ENCODE peak calls at places on chromosome 21, in seven cellular contexts. V is ovary; X is pancreas; P is tibial nerve; U is CD8-positive, alpha-beta T cell; J is left lung; Q is endothelial cell of umbilical vein. K is an unnamed sample.

GRCh38 chr21:28427356-28428022 is 565.2 kb downstream of the LTN1 start:
- DNase-seq in V (no peak), X (no peak), P (no peak), U (no peak), J (no peak), Q (no peak), K (no peak)

GRCh38 chr21:29717659-29718058 is 222.1 kb downstream of the GRIK1 start:
- DNase-seq in V (no peak), X (no peak), P (no peak), U (no peak), J (no peak), Q (no peak), K (no peak)

GRCh38 chr21:25967566-25968438 is 202.8 kb downstream of the APP start:
- DNase-seq in V (no peak), X (no peak), P (no peak), U (no peak), J (no peak), Q (peak), K (no peak)

GRCh38 chr21:27772816-27773215 is 805.9 kb upstream of the ADAMTS5 start:
- DNase-seq in V (no peak), X (no peak), P (no peak), U (no peak), J (no peak), Q (no peak), K (no peak)

GRCh38 chr21:29991624-29992023 is 51.8 kb upstream of the GRIK1 start:
- DNase-seq in V (no peak), X (no peak), P (no peak), U (no peak), J (no peak), Q (no peak), K (no peak)

GRCh38 chr21:24895885-24896734 is 711.2 kb downstream of the MRPL39 start:
- DNase-seq in V (no peak), X (no peak), P (peak), U (no peak), J (no peak), Q (no peak), K (no peak)

GRCh38 chr21:41147096-41147978 is 20.6 kb upstream of the BACE2 start:
- DNase-seq in V (no peak), X (no peak), P (no peak), U (no peak), J (no peak), Q (no peak), K (no peak)

GRCh38 chr21:25563399-25564116 is 43.7 kb downstream of the MRPL39 start:
- DNase-seq in V (no peak), X (no peak), P (no peak), U (peak), J (no peak), Q (peak), K (no peak)

DNA sequence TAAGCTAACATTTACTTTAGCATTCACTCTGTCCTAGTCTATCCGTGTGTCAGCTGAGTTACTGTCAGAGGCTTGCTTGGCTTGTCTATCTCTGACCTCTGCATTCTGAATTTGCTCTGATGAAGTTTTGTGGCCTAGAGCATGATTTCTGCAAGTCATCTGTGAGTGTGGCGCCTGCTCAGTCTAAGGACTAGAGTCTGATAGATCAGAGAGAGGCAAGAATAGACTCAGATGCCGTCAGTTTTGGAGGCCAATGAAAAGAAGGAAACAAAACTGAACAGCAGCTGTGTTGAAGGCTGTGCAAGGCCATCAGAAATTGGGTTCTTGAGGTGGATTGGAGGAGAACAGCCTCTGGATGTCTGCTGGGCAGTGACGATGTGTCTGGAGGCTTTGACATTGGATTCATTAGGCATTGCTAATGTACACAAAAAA is 573.1 kb downstream of the USP25 start:
- DNase-seq in V (peak), X (no peak), P (peak), U (no peak), J (no peak), Q (peak), K (no peak)
- H3K27ac ChIP-seq in V (peak), X (no peak), P (peak), U (no peak), J (peak), Q (peak), K (peak)

GRCh38 chr21:31514598-31514997 is 144.9 kb upstream of the SOD1 start:
- DNase-seq in V (no peak), X (no peak), P (peak), U (no peak), J (no peak), Q (no peak), K (no peak)
- TF ChIP-seq CTCF in V (no peak), X (no peak), P (no peak), U (no peak), J (no peak), Q (no peak), K (no peak)

GRCh38 chr21:15774590-15774989 is 44.8 kb downstream of the USP25 start:
- DNase-seq in V (no peak), X (no peak), P (no peak), U (no peak), J (no peak), Q (no peak), K (no peak)
- H3K27ac ChIP-seq in V (no peak), X (no peak), P (no peak), U (no peak), J (no peak), Q (no peak), K (no peak)

GRCh38 chr21:23127973-23128372 is 2129.8 kb downstream of the NCAM2 start:
- DNase-seq in V (no peak), X (no peak), P (no peak), U (no peak), J (no peak), Q (no peak), K (no peak)

GRCh38 chr21:23130308-23130707 is 2132.1 kb downstream of the NCAM2 start:
- DNase-seq in V (no peak), X (no peak), P (no peak), U (no peak), J (no peak), Q (no peak), K (no peak)

DNA sequence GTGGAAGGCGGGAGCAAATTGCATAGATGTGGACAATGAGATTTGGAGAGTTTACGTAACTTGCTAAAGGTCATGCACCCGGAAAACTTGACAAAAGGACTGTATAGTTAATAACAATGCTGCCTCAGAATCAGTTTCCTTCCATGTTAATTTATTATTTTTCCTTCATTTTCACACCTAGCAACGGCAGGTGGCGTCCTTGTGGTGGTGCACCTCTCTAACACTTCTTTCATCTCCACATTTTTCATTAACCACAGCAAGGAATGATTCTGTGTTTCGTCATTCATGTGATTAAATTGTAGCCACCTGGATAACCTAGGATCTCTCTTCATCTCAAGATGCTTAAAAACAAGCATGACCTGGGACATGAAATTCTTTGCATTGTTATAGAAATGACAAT is 2133.0 kb downstream of the NCAM2 start:
- DNase-seq in V (no peak), X (no peak), P (no peak), U (no peak), J (no peak), Q (peak), K (no peak)
- TF ChIP-seq CTCF in V (no peak), X (no peak), P (no peak), U (no peak), J (no peak), Q (peak), K (peak)

DNA sequence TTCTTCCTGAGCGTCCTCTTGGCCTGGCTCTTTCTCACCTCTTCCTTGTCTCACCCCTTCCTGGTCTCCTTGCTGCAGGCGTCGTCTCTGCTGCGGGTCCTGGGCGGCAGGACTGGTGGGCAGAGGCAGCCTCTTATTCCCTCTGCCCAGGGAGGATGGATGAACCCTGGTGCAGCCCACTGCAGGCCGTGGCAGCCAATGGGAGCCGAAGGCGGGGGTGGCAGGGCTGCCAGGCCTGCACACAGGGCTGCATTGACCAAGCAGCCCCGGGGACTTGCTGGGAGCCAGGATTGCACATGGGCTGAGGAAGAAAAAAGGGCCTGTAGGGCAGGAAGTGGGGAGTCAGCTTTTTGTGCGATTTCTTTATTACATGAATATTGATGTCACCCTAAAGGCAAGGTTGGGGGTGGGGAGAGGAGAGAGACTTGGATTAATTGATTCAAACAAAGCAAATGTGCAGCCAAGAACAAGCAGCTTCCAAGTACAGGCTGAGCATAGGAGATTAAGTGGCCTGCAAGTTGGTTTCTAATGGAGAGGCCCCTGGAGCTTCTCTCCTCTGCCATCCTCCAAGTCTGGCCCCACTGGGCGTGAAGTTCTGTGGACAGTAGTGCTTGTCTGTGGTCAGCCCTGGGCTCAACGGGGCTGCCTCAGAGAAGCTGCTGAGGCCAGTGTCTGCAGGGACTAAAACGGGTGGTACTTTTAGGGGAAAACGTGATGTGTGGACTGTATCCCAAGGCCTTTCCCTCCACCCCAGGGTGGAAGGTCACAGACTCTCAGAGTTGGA is at the start of gene S100B:
- DNase-seq in V (no peak), X (no peak), P (no peak), U (no peak), J (no peak), Q (no peak), K (no peak)
- H3K27ac ChIP-seq in V (no peak), X (no peak), P (peak), U (peak), J (no peak), Q (no peak), K (peak)

GRCh38 chr21:33403786-33404571 is 766 bp downstream of the IFNGR2 start:
- DNase-seq in V (peak), X (peak), P (peak), U (no peak), J (peak), Q (peak), K (peak)
- TF ChIP-seq CTCF in V (no peak), X (no peak), P (no peak), U (no peak), J (no peak), Q (no peak), K (peak)

DNA sequence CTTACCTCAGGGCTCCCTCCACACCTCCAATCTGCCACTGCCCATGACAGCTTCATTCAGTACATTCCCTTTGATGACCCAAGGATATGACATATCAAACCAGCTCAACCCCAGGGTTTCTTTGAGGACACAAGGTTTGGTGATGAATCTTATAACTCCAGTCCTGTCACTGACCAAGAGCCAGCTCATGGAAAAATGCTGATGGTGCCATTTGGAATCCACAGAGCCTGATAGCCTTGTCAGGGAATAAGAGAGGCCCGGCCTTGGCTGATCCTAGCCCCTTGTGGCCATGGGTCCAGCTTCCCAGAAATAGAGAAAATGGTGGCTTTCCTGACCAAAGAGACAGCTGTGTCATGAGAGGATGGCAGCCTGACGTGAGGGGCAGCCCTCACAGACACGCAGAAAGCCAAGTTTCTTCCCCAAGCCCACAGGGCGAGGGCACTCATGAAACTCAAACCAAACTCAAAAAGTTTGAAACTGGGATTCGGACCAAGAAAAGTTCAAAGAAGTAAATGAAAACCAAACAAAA is 75.4 kb downstream of the SH3BGR start:
- DNase-seq in V (no peak), X (no peak), P (no peak), U (no peak), J (no peak), Q (no peak), K (no peak)
- H3K27ac ChIP-seq in V (no peak), X (peak), P (no peak), U (no peak), J (no peak), Q (no peak), K (no peak)

DNA sequence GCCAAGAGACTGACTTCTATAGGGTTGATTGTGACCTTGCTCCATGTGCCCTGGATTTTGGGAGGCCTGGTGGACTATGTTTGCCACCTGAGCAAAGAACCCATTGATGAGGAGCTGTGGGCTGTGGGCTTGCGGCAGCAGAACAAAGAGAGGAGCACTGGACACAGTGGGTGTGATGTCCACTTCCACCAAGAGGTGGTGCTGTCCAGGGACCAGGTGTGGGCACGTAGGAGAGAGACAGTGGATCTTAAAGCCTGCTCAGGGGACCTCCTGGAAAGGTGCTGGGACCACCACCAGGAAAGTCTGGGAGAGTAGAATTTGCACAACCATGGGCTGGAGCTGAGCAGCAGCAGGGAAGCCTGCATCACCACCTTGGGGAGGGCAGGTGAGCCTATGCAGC is 106.7 kb upstream of the ETS2 start:
- DNase-seq in V (no peak), X (no peak), P (no peak), U (no peak), J (no peak), Q (peak), K (no peak)
- TF ChIP-seq CTCF in V (no peak), X (no peak), P (no peak), U (no peak), J (no peak), Q (peak), K (peak)

GRCh38 chr21:43971992-43972255 is 40.2 kb upstream of the TRAPPC10 start:
- DNase-seq in V (no peak), X (no peak), P (no peak), U (no peak), J (no peak), Q (no peak), K (no peak)

GRCh38 chr21:43973634-43973955 is 38.5 kb upstream of the TRAPPC10 start:
- DNase-seq in V (no peak), X (no peak), P (no peak), U (no peak), J (no peak), Q (no peak), K (no peak)

GRCh38 chr21:43974791-43975468 is 37.2 kb upstream of the TRAPPC10 start:
- DNase-seq in V (no peak), X (no peak), P (no peak), U (no peak), J (no peak), Q (no peak), K (no peak)

GRCh38 chr21:43971201-43971991 is 40.7 kb upstream of the TRAPPC10 start:
- DNase-seq in V (no peak), X (no peak), P (peak), U (no peak), J (no peak), Q (no peak), K (peak)

GRCh38 chr21:43972850-43973633 is 39.1 kb upstream of the TRAPPC10 start:
- DNase-seq in V (peak), X (no peak), P (peak), U (no peak), J (no peak), Q (no peak), K (no peak)
- H3K27ac ChIP-seq in V (no peak), X (no peak), P (no peak), U (no peak), J (no peak), Q (no peak), K (no peak)

GRCh38 chr21:45388011-45388521 is 16.9 kb upstream of the COL18A1 start:
- DNase-seq in V (peak), X (peak), P (no peak), U (no peak), J (peak), Q (no peak), K (peak)

GRCh38 chr21:45385549-45386050 is 19.4 kb upstream of the COL18A1 start:
- DNase-seq in V (peak), X (peak), P (no peak), U (no peak), J (peak), Q (no peak), K (peak)

GRCh38 chr21:45386336-45386727 is 18.6 kb upstream of the COL18A1 start:
- DNase-seq in V (peak), X (peak), P (no peak), U (no peak), J (peak), Q (no peak), K (peak)

GRCh38 chr21:45387506-45387905 is 17.5 kb upstream of the COL18A1 start:
- DNase-seq in V (peak), X (no peak), P (no peak), U (no peak), J (no peak), Q (no peak), K (peak)

GRCh38 chr21:45386728-45387371 is 18.1 kb upstream of the COL18A1 start:
- DNase-seq in V (peak), X (peak), P (peak), U (no peak), J (peak), Q (peak), K (peak)
- TF ChIP-seq CTCF in V (peak), X (no peak), P (no peak), U (no peak), J (no peak), Q (peak), K (peak)

K was measured in left ventricle myocardium inferior.